ENCODE peak calls at places on chromosome 22, in seven cellular contexts. Q is osteocyte; H is nucleus accumbens; F is IMR-90; J is stimulated activated CD4-positive, alpha-beta T cell treated with anti-CD3 and anti-CD28 coated beads, TNF-alpha, amount 100 ng/mL, for 24 hours; R is T-helper 1 cell; E is neural progenitor cell. Z is an unnamed sample.
A peak's percentile ranks its signal among the peaks of the same experiment; 100 is the strongest.

GRCh38 chr22:50699001-50699753 is 26.6 kb downstream of the SHANK3 start:
- DNase-seq in Q (no peak), H (no peak), F (no peak), J (no peak), R (no peak), E (no peak), Z (peak; percentile 93)

GRCh38 chr22:39092111-39092867 is 4.8 kb upstream of the APOBEC3H start:
- DNase-seq in Q (no peak), H (no peak), F (no peak), J (no peak), R (no peak), E (no peak), Z (no peak)

GRCh38 chr22:29216873-29217666 is 11.4 kb downstream of the EMID1 start:
- DNase-seq in Q (no peak), H (no peak), F (peak; percentile 78), J (no peak), R (no peak), E (no peak), Z (no peak)

GRCh38 chr22:46069518-46070214 is 80.7 kb upstream of the PPARA start:
- DNase-seq in Q (no peak), H (peak; percentile 88), F (peak; percentile 91), J (no peak), R (no peak), E (no peak), Z (no peak)

GRCh38 chr22:31400023-31400397 is 606 bp downstream of the DRG1 start:
- DNase-seq in Q (no peak), H (no peak), F (peak; percentile 35), J (no peak), R (no peak), E (peak; percentile 73), Z (no peak)

GRCh38 chr22:29998627-29999026 is 81.6 kb upstream of the HORMAD2 start:
- DNase-seq in Q (no peak), H (no peak), F (no peak), J (no peak), R (no peak), E (no peak), Z (no peak)

GRCh38 chr22:16959345-16959930 is 48.6 kb downstream of the GAB4 start:
- DNase-seq in Q (peak; percentile 73), H (no peak), F (no peak), J (no peak), R (no peak), E (no peak), Z (no peak)

GRCh38 chr22:21591695-21592094 is 24.2 kb downstream of the UBE2L3 start:
- DNase-seq in Q (no peak), H (no peak), F (no peak), J (no peak), R (no peak), E (no peak), Z (no peak)

GRCh38 chr22:30889268-30889995 is 79.1 kb downstream of the MORC2 start:
- DNase-seq in Q (no peak), H (no peak), F (no peak), J (no peak), R (no peak), E (no peak), Z (no peak)